ENCODE peak calls at places on chromosome 15, in four cellular contexts. U is astrocyte, S is breast epithelium, W is SJSA1. P is an unnamed sample.

GRCh38 chr15:69842851-69843250 is 254.9 kb downstream of the TLE3 start:
- DNase-seq in W (no peak), U (no peak), S (no peak), P (no peak)

GRCh38 chr15:76034111-76034510 is 21.9 kb upstream of the NRG4 start:
- DNase-seq in S (no peak), U (no peak), W (no peak), P (no peak)

GRCh38 chr15:63974036-63974435 is 72.2 kb downstream of the DAPK2 start:
- DNase-seq in S (no peak), W (no peak), U (no peak), P (no peak)

GRCh38 chr15:76439542-76439941 is 103.0 kb downstream of the ISL2 start:
- DNase-seq in U (no peak), W (no peak), S (no peak), P (no peak)

GRCh38 chr15:91488452-91488851 is 365.1 kb upstream of the SLCO3A1 start:
- DNase-seq in U (peak; percentile 10), W (no peak), S (no peak), P (no peak)

GRCh38 chr15:85702321-85703230 is 92.1 kb downstream of the KLHL25 start:
- DNase-seq in W (no peak), U (peak; percentile 46), S (no peak), P (no peak)

GRCh38 chr15:57769266-57769665 is 62.8 kb downstream of the POLR2M start:
- DNase-seq in W (no peak), U (no peak), S (no peak), P (no peak)

GRCh38 chr15:92429378-92430066 is 35.8 kb downstream of the ST8SIA2 start:
- DNase-seq in U (peak; percentile 79), W (peak; percentile 75), S (no peak), P (no peak)

GRCh38 chr15:47750740-47751262 is 33.5 kb downstream of the SEMA6D start:
- DNase-seq in W (no peak), S (no peak), U (no peak), P (no peak)

GRCh38 chr15:47754312-47754711 is 37.0 kb downstream of the SEMA6D start:
- DNase-seq in W (no peak), S (no peak), U (no peak), P (no peak)

GRCh38 chr15:47750030-47750739 is 32.9 kb downstream of the SEMA6D start:
- DNase-seq in U (peak; percentile 81), W (peak; percentile 67), S (no peak), P (no peak)

GRCh38 chr15:47756872-47757271 is 39.6 kb downstream of the SEMA6D start:
- DNase-seq in S (no peak), U (peak; percentile 84), W (peak; percentile 60), P (no peak)

GRCh38 chr15:47753591-47753990 is 36.3 kb downstream of the SEMA6D start:
- DNase-seq in W (no peak), S (no peak), U (no peak), P (no peak)
- H3K9me3 ChIP-seq in W (no peaks in the 10 kb centered on the region), S (peaks cover 23% of the 10 kb centered on the region), U (peaks cover 7% of the 10 kb centered on the region), P (no peaks in the 10 kb centered on the region)

DNA sequence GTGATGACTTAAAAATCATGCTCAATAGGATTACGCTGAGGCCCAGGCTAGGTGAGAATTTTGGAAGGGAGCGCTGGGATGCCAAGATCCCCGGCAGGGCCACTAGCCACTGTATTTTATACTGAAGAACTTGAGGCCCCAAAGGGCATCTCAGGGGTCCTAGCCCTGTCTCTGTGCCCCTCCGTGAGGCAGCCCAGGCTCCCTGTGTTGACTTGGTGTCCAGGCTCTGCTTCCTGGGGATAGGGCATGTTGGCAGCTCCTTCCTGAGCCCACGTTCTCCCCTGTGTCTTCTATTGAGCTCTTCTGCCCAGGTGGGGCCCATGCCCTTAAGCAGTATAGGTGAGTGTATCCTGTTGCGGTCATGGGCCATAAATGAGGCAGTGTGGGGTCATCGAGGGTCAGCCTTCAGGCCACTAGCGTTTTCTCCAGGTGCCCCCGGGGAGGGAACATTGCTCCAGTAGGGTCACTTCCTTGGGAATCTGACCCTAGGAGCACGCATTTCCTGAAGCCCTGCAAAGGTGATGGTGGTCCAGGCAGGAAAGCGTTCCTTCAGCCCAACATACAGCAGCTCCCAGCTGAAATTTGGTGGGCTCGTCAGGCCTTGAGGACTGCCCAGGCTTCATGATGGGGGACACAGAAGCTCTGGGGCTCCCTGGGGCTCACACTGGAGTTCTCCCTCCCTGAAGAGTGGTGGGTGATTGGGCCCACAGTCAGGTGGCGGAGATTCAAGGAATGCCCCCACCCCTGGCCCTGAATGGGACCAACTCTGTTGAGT is 189.4 kb downstream of the UBE3A start:
- DNase-seq in S (peak; percentile 30), U (no peak), W (no peak), P (peak; percentile 4)
- H3K9me3 ChIP-seq in S (peaks cover 70% of the 10 kb centered on the region), U (peaks cover 36% of the 10 kb centered on the region), W (no peaks in the 10 kb centered on the region), P (no peaks in the 10 kb centered on the region)

GRCh38 chr15:26102365-26102764 is 239.2 kb upstream of the ATP10A start:
- DNase-seq in U (no peak), S (no peak), W (no peak), P (no peak)

GRCh38 chr15:26097216-26097615 is 234.1 kb upstream of the ATP10A start:
- DNase-seq in S (no peak), W (no peak), U (no peak), P (no peak)

GRCh38 chr15:26095710-26096330 is 232.7 kb upstream of the ATP10A start:
- DNase-seq in W (no peak), U (no peak), S (no peak), P (no peak)

GRCh38 chr15:26101443-26101842 is 238.3 kb upstream of the ATP10A start:
- DNase-seq in S (no peak), W (no peak), U (no peak), P (no peak)

DNA sequence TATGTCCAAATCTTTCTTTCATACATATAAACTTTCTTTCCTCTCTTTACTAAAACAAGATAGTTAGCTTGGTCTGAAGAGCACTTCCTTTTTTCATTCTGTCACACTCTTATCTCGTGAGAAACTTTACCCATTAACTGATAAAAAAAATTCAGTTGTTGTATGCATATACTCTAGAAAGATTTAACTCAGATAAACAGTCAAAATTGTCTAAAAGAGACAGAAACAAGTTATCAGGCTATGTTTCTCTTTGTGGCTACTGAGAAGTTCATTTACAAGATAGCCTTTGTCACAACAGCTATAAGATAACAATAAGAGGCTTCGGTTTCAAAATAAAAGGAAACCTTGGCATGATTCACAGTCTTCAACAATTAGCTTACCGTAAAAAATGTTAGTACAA is 235.7 kb upstream of the ATP10A start:
- DNase-seq in U (no peak), S (no peak), W (no peak), P (no peak)
- H3K9me3 ChIP-seq in U (no peaks in the 10 kb centered on the region), S (no peaks in the 10 kb centered on the region), W (no peaks in the 10 kb centered on the region), P (no peaks in the 10 kb centered on the region)

GRCh38 chr15:26451995-26452394 is 320.9 kb downstream of the GABRB3 start:
- DNase-seq in S (no peak), W (no peak), U (no peak), P (no peak)
- H3K9me3 ChIP-seq in S (peaks cover 26% of the 10 kb centered on the region), W (peaks cover 4% of the 10 kb centered on the region), U (peaks cover 7% of the 10 kb centered on the region), P (no peaks in the 10 kb centered on the region)

GRCh38 chr15:19987389-19988048 is 554.1 kb downstream of the GOLGA6L6 start:
- DNase-seq in S (no peak), U (no peak), W (no peak), P (no peak)
- H3K9me3 ChIP-seq in S (peaks cover 17% of the 10 kb centered on the region), U (peaks cover 9% of the 10 kb centered on the region), W (no peaks in the 10 kb centered on the region), P (no peaks in the 10 kb centered on the region)

GRCh38 chr15:26521142-26521541 is 251.7 kb downstream of the GABRB3 start:
- DNase-seq in W (no peak), S (no peak), U (no peak), P (no peak)
- H3K9me3 ChIP-seq in W (no peaks in the 10 kb centered on the region), S (peaks cover 11% of the 10 kb centered on the region), U (peaks cover 7% of the 10 kb centered on the region), P (peaks cover 2% of the 10 kb centered on the region)

DNA sequence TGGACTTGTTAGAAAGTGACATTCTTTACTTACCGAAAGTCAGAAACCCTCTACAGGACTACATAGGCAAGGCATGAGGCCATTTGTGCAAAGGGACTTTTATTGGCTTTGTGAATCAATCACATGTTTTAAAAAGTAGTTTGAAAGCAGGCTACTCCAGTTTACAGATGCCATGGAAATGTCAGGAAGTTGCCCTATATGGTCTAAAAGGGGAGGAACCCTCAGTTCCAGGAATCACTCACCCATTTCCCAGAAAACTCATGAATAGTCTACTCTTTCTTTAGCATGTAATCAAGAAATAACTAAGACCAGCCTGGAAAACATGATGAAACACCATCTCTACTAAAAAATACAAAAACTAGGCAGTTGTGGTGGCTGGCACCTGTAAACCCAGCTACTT is 51.0 kb upstream of the MKRN3 start:
- DNase-seq in U (no peak), W (no peak), S (no peak), P (no peak)
- H3K9me3 ChIP-seq in U (peaks cover 2% of the 10 kb centered on the region), W (no peaks in the 10 kb centered on the region), S (peaks cover 15% of the 10 kb centered on the region), P (no peaks in the 10 kb centered on the region)

DNA sequence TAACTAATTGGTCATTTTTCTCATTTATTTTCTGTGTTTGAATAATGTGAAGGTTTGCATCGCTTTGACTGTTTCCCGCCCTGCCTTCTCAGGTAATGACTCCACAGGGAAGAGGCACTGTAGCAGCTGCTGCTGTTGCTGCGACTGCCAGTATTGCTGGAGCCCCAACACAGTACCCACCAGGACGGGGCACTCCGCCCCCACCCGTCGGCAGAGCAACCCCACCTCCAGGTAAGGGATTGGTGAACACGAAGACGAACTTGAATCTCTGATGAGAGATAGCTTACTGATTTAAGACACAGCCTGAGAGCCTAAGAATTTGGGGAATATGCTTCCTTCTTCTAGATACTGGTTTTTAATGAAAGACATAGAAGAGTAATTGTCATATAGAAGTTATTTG is 22.9 kb downstream of the SNRPN start:
- DNase-seq in S (no peak), U (no peak), W (no peak), P (no peak)
- H3K9me3 ChIP-seq in S (peaks cover 96% of the 10 kb centered on the region), U (peaks cover 3% of the 10 kb centered on the region), W (no peaks in the 10 kb centered on the region), P (peaks cover 4% of the 10 kb centered on the region)

DNA sequence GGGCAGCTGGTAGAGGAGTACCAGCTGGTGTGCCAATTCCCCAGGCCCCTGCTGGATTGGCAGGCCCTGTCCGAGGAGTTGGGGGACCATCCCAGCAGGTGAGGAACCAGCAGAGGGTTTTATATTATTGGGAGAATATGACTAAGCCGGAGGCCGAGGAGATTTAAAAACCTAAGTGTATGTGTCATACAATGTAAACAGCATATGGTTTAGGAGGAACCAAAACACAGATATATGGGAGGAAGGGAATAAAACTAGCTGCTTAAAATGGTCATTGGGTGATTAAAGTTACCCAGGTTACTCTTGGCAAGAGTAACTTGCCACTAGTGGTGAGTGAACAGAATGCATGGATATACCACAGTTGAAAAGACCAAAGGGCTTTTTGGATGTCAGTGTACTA is 22.1 kb downstream of the SNRPN start:
- DNase-seq in W (no peak), S (no peak), U (no peak), P (no peak)
- H3K9me3 ChIP-seq in W (no peaks in the 10 kb centered on the region), S (peaks cover 95% of the 10 kb centered on the region), U (peaks cover 3% of the 10 kb centered on the region), P (peaks cover 4% of the 10 kb centered on the region)